ENCODE peak calls at places on chromosomes 6 and 20, in four cellular contexts. G is brain microvascular endothelial cell, E is prostate gland, J is transverse colon. O is an unnamed sample.
A peak's percentile ranks its signal among the peaks of the same experiment; 100 is the strongest.

GRCh38 chr6:49606696-49607390 is 29.8 kb downstream of the RHAG start:
- DNase-seq in G (peak; percentile 39), E (peak; percentile 52), J (peak; percentile 23), O (no peak)

GRCh38 chr20:40160151-40160550 is 528.9 kb downstream of the MAFB start:
- DNase-seq in G (peak; percentile 32), J (peak; percentile 27), E (peak; percentile 46), O (no peak)

GRCh38 chr6:161257778-161258457 is 15.9 kb downstream of the AGPAT4 start:
- DNase-seq in G (peak; percentile 94), J (no peak), E (no peak), O (no peak)

GRCh38 chr20:47784599-47785320 is 521 bp downstream of the SULF2 start:
- DNase-seq in E (peak; percentile 25), G (no peak), J (peak; percentile 27), O (no peak)

GRCh38 chr6:148263010-148263409 is 79.6 kb upstream of the SASH1 start:
- DNase-seq in J (no peak), E (peak; percentile 71), G (no peak), O (no peak)

GRCh38 chr6:3410385-3411360 is 46.2 kb downstream of the SLC22A23 start:
- DNase-seq in J (peak; percentile 73), E (no peak), G (peak; percentile 48), O (no peak)

GRCh38 chr6:3138341-3138740 is 19.0 kb downstream of the TUBB2A start:
- DNase-seq in G (no peak), J (no peak), E (no peak), O (no peak)

GRCh38 chr6:47343631-47344421 is 34.1 kb upstream of the TNFRSF21 start:
- DNase-seq in E (no peak), G (no peak), J (peak; percentile 63), O (no peak)

GRCh38 chr6:162852810-162853577 is 125.2 kb downstream of the PACRG start:
- DNase-seq in E (no peak), G (no peak), J (no peak), O (no peak)

GRCh38 chr6:132952468-132952867 is 138.1 kb downstream of the RPS12 start:
- DNase-seq in G (no peak), E (no peak), J (no peak), O (no peak)

GRCh38 chr6:38723783-38724182 is 8.7 kb downstream of the DNAH8 start:
- DNase-seq in E (no peak), J (no peak), G (no peak), O (no peak)

GRCh38 chr6:128365520-128366160 is 154.8 kb downstream of the PTPRK start:
- DNase-seq in G (no peak), J (peak; percentile 25), E (no peak), O (no peak)

GRCh38 chr6:42045538-42046460 is 4.5 kb upstream of the TAF8 start:
- DNase-seq in E (peak; percentile 97), J (peak; percentile 96), G (peak; percentile 89), O (peak; percentile 98)

GRCh38 chr6:87543836-87544735 is 45.7 kb downstream of the RARS2 start:
- DNase-seq in G (no peak), J (no peak), E (no peak), O (no peak)

DNA sequence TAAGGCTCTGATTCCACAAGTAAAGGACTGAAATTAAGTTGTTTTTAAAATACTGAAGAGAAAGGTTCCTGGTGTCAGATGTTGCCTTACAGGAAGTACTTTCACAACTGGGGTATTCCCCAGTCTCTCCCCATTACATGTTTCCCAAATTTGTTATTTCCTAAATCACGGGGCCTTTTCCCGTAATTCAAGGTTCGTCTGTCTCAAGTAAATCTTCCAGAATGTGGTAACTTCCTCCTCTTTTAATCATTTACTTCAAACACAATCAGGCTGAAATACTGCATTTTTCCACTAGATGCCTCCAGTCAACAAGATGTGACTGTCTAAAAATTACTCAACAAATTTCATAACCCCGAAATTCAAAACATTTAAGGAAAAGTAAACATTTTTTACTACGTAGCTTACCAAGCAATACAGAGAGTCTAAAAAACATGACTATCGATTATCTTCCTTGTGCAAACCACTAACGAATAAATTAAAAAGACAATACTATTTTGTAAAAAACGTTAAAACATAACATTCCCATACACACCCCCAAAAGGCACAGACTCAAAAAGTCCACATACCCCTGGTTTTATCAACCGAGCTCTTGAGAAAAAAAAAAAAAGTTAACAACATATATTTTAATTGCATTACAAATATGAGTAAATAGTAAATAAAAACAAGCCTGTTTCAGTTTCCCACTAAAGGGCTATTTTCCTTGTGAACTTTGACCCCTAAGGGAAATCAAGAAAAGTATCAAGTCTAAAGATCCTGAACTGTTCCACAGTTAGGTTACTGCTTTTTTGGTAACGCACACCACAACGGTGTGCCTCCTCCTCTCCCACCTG is 1.7 kb downstream of the SOD2 start:
- DNase-seq in E (peak; percentile 48), J (no peak), G (peak; percentile 67), O (no peak)
- H3K27ac ChIP-seq in E (peak overlapping the region; percentile 96), J (peak overlapping the region; percentile 93), G (peak overlapping the region; percentile 56), O (peak overlapping the region; percentile 99)

DNA sequence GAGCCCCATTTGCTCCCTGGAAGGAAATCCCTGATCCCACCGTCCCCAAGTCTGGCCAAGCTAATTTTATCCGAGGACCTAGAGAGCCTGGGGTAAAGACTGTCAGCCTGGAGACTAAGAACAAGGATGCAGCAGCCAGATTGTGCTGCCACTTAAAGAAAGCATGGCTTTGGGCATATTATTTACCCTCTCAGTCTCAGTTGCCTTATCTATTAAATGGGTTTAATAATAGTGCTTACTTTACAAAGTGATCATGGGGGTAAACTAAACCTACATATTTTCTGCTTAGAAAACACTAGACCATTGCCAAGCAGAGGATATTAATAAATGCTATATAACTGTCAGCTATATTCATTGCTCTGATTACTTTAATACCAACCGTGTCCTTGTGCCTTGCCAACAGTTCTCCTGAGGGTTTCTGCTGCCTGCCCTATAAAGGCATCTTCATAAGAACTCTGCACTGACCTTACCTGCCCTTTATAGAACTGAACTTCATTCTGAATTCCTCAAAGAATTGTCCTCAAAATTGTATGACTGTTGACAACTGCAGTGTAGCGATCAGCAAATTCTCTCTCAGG is 16.8 kb upstream of the TNFAIP3 start:
- DNase-seq in G (no peak), E (no peak), J (no peak), O (no peak)
- H3K27ac ChIP-seq in G (no peak overlapping the region), E (no peak overlapping the region), J (peak overlapping the region; percentile 37), O (peak overlapping the region; percentile 57)

DNA sequence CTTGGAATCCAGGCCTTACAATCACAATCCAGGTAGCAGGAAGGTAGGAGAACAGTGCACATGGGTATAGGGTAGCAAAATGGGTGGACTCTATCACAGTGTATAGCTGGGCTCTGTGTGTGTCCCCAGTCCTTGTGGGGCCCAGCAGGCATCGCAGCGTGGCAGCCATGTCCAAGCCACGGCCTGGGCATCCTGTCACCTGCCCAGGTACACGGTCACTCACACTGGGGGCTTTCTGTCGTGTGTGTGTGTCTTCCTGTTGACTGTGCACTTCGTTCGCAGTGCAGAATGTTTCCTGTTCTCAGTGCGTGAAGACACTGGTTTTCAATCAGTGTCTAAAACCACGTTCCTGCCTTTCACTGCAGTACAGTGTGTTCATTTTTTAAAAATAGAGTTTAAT is 523.2 kb upstream of the JARID2 start:
- DNase-seq in E (no peak), J (no peak), G (no peak), O (no peak)
- H3K27ac ChIP-seq in E (no peak overlapping the region), J (no peak overlapping the region), G (no peak overlapping the region), O (no peak overlapping the region)

DNA sequence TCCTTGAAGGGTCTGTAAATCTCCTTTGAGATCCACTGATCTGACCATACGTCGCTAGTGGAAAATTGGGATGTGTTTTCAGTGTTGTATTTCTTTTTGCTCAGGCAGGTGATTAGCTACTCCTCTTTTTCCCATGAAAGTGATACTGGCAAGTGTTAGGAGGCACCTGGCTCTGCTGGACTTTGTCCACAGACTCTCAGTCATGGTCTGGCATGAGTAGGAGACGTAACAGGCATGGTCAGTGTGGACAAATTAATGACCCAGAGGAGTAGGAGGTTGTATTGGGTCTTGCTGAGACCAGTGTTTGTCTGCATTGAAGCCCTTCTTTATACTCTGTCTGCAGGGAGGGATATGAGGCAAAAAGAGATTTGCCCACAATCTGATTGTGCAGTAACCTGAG is 178.7 kb downstream of the DTNBP1 start:
- DNase-seq in G (no peak), J (no peak), E (no peak), O (no peak)
- H3K27ac ChIP-seq in G (no peak overlapping the region), J (no peak overlapping the region), E (no peak overlapping the region), O (no peak overlapping the region)

GRCh38 chr6:79463721-79464120 is 73.5 kb downstream of the LCA5 start:
- DNase-seq in G (no peak), J (no peak), E (no peak), O (no peak)
- H3K27ac ChIP-seq in G (no peak overlapping the region), J (no peak overlapping the region), E (no peak overlapping the region), O (no peak overlapping the region)

GRCh38 chr6:27867941-27868705 is 44.1 kb downstream of the OR2B2 start:
- DNase-seq in G (no peak), E (no peak), J (no peak), O (no peak)

GRCh38 chr6:27871919-27872633 is 40.1 kb downstream of the OR2B2 start:
- DNase-seq in E (peak; percentile 80), J (peak; percentile 84), G (peak; percentile 96), O (no peak)

GRCh38 chr6:27873101-27874030 is 38.8 kb downstream of the OR2B2 start:
- DNase-seq in G (no peak), J (peak; percentile 80), E (peak; percentile 53), O (no peak)

GRCh38 chr6:27870486-27870885 is 41.7 kb downstream of the OR2B2 start:
- DNase-seq in E (no peak), J (no peak), G (no peak), O (no peak)

GRCh38 chr6:27872634-27873028 is 39.6 kb downstream of the OR2B2 start:
- DNase-seq in G (no peak), J (no peak), E (no peak), O (no peak)
- H3K27ac ChIP-seq in G (peak overlapping the region; percentile 86), J (peak overlapping the region; percentile 94), E (peak overlapping the region; percentile 28), O (peak overlapping the region; percentile 47)